ENCODE peak calls at places on chromosomes 4 and X, in four cellular contexts. One of them, this sample, is unnamed.
A peak's percentile ranks its signal among the peaks of the same experiment; 100 is the strongest.

GRCh38 chr4:169283114-169283509 is 12.4 kb upstream of the SH3RF1 start:
- DNase-seq in pancreas: no peak
- DNase-seq in adipocyte: peak; percentile 80
- DNase-seq in islet precursor cell: no peak
- DNase-seq in this sample: no peak

GRCh38 chrX:95762716-95763115 is 921.9 kb upstream of the DIAPH2 start:
- DNase-seq in adipocyte: no peak
- DNase-seq in pancreas: no peak
- DNase-seq in islet precursor cell: peak; percentile 42
- DNase-seq in this sample: no peak

GRCh38 chrX:52979993-52980392 is 21.7 kb upstream of the FAM156A start:
- DNase-seq in adipocyte: no peak
- DNase-seq in pancreas: no peak
- DNase-seq in islet precursor cell: no peak
- DNase-seq in this sample: no peak

GRCh38 chr4:93467484-93468155 is 360.9 kb upstream of the ATOH1 start:
- DNase-seq in islet precursor cell: no peak
- DNase-seq in adipocyte: no peak
- DNase-seq in pancreas: no peak
- DNase-seq in this sample: no peak

GRCh38 chrX:137568741-137569469 is 3.0 kb downstream of the ZIC3 start:
- DNase-seq in islet precursor cell: no peak
- DNase-seq in adipocyte: no peak
- DNase-seq in pancreas: no peak
- DNase-seq in this sample: no peak

GRCh38 chrX:48835524-48836329 is at the start of gene PCSK1N:
- DNase-seq in pancreas: no peak
- DNase-seq in islet precursor cell: peak; percentile 87
- DNase-seq in adipocyte: no peak
- DNase-seq in this sample: no peak

GRCh38 chr4:108166441-108167315 is 2.1 kb downstream of the LEF1 start:
- DNase-seq in adipocyte: peak; percentile 13
- DNase-seq in pancreas: no peak
- DNase-seq in islet precursor cell: peak; percentile 81
- DNase-seq in this sample: no peak

GRCh38 chr4:7151668-7152227 is 40.6 kb upstream of the SORCS2 start:
- DNase-seq in adipocyte: peak; percentile 32
- DNase-seq in islet precursor cell: no peak
- DNase-seq in pancreas: no peak
- DNase-seq in this sample: no peak

GRCh38 chrX:120791013-120791643 is 84.5 kb downstream of the CT47B1 start:
- DNase-seq in islet precursor cell: no peak
- DNase-seq in adipocyte: peak; percentile 79
- DNase-seq in pancreas: peak; percentile 76
- DNase-seq in this sample: peak; percentile 18

GRCh38 chr4:27702710-27703431 is 842.2 kb downstream of the STIM2 start:
- DNase-seq in islet precursor cell: peak; percentile 59
- DNase-seq in adipocyte: no peak
- DNase-seq in pancreas: no peak
- DNase-seq in this sample: no peak

GRCh38 chrX:23493941-23494374 is 159.3 kb downstream of the PTCHD1 start:
- DNase-seq in islet precursor cell: no peak
- DNase-seq in adipocyte: no peak
- DNase-seq in pancreas: peak; percentile 56
- DNase-seq in this sample: no peak

GRCh38 chr4:73620115-73620792 is at the start of gene RASSF6:
- DNase-seq in islet precursor cell: peak; percentile 89
- DNase-seq in pancreas: peak; percentile 85
- DNase-seq in adipocyte: no peak
- DNase-seq in this sample: peak; percentile 73

GRCh38 chr4:89904524-89904923 is 9.9 kb downstream of the MMRN1 start:
- DNase-seq in adipocyte: no peak
- DNase-seq in pancreas: no peak
- DNase-seq in islet precursor cell: no peak
- DNase-seq in this sample: no peak

GRCh38 chr4:103786014-103786413 is 66.2 kb upstream of the TACR3 start:
- DNase-seq in islet precursor cell: peak; percentile 57
- DNase-seq in adipocyte: peak; percentile 65
- DNase-seq in pancreas: no peak
- DNase-seq in this sample: no peak

GRCh38 chr4:165810726-165811125 is 62.3 kb upstream of the TLL1 start:
- DNase-seq in islet precursor cell: no peak
- DNase-seq in pancreas: no peak
- DNase-seq in adipocyte: peak; percentile 2
- DNase-seq in this sample: no peak

GRCh38 chr4:4991541-4992099 is 27.6 kb downstream of the CYTL1 start:
- DNase-seq in islet precursor cell: no peak
- DNase-seq in adipocyte: no peak
- DNase-seq in pancreas: no peak
- DNase-seq in this sample: no peak

GRCh38 chr4:142474398-142475087 is 371.6 kb downstream of the INPP4B start:
- DNase-seq in islet precursor cell: peak; percentile 92
- DNase-seq in adipocyte: no peak
- DNase-seq in pancreas: peak; percentile 20
- DNase-seq in this sample: peak; percentile 22

GRCh38 chr4:75948822-75949444 is 8.1 kb upstream of the NAAA start:
- DNase-seq in pancreas: no peak
- DNase-seq in islet precursor cell: no peak
- DNase-seq in adipocyte: no peak
- DNase-seq in this sample: no peak

GRCh38 chr4:84931961-84932360 is 34.5 kb downstream of the WDFY3 start:
- DNase-seq in islet precursor cell: no peak
- DNase-seq in pancreas: no peak
- DNase-seq in adipocyte: no peak
- DNase-seq in this sample: no peak

GRCh38 chr4:181569553-181569952 is 673.6 kb upstream of the TENM3 start:
- DNase-seq in pancreas: no peak
- DNase-seq in islet precursor cell: no peak
- DNase-seq in adipocyte: peak; percentile 74
- DNase-seq in this sample: no peak

GRCh38 chr4:82998898-82999297 is 11.7 kb downstream of the LIN54 start:
- DNase-seq in adipocyte: no peak
- DNase-seq in islet precursor cell: no peak
- DNase-seq in pancreas: no peak
- DNase-seq in this sample: no peak

GRCh38 chr4:113452868-113453620 is 308.5 kb downstream of the CAMK2D start:
- DNase-seq in islet precursor cell: no peak
- DNase-seq in adipocyte: peak; percentile 48
- DNase-seq in pancreas: no peak
- DNase-seq in this sample: no peak

GRCh38 chr4:47406408-47406807 is 57.1 kb downstream of the COMMD8 start:
- DNase-seq in pancreas: no peak
- DNase-seq in islet precursor cell: no peak
- DNase-seq in adipocyte: no peak
- DNase-seq in this sample: no peak

GRCh38 chr4:138458751-138459150 is 216.6 kb upstream of the SLC7A11 start:
- DNase-seq in islet precursor cell: no peak
- DNase-seq in adipocyte: no peak
- DNase-seq in pancreas: no peak
- DNase-seq in this sample: no peak

GRCh38 chr4:80268081-80268823 is 1.8 kb downstream of the FGF5 start:
- DNase-seq in pancreas: no peak
- DNase-seq in adipocyte: peak; percentile 78
- DNase-seq in islet precursor cell: no peak
- DNase-seq in this sample: no peak

GRCh38 chrX:16873106-16873505 is 2.9 kb upstream of the RBBP7 start:
- DNase-seq in pancreas: no peak
- DNase-seq in adipocyte: no peak
- DNase-seq in islet precursor cell: no peak
- DNase-seq in this sample: no peak